ENCODE peak calls at places on chromosomes 16 and 17, in ten cellular contexts. E is EL; T is NCI-H774; U is activated T-cell treated with anti-CD3 and anti-CD28 coated beads, Interleukin-2, amount 50 U/mL, for 72 hours; Y is iris pigment epithelial cell; L is AG09319; K is gastrocnemius medialis; N is non-pigmented ciliary epithelial cell; J is HEK293T; B is stimulated activated CD4-positive, alpha-beta T cell treated with anti-CD3 and anti-CD28 coated beads, Interleukin-1b, Interleukin-23, amount 100 ng/mL, for 4 hours. H is an unnamed sample.

GRCh38 chr16:3216263-3216640 is 18.7 kb downstream of the ZNF200 start:
- DNase-seq in E (no peak), T (no peak), U (no peak), Y (no peak), L (no peak), K (no peak), N (no peak), J (no peak), B (no peak), H (no peak)

GRCh38 chr16:4372315-4372577 is 598 bp downstream of the VASN start:
- DNase-seq in E (no peak), T (no peak), U (no peak), Y (no peak), L (no peak), K (no peak), N (no peak), J (no peak), B (no peak), H (no peak)

GRCh38 chr17:40103082-40103741 is 2.8 kb upstream of the NR1D1 start:
- DNase-seq in E (no peak), T (no peak), U (no peak), Y (no peak), L (no peak), K (no peak), N (no peak), J (no peak), B (no peak), H (no peak)

GRCh38 chr17:73042809-73043685 is 49.4 kb downstream of the SLC39A11 start:
- DNase-seq in E (no peak), T (no peak), U (no peak), Y (peak), L (no peak), K (no peak), N (no peak), J (no peak), B (no peak), H (peak)

GRCh38 chr16:76768948-76769347 is 422.0 kb upstream of the MON1B start:
- DNase-seq in E (no peak), T (no peak), U (no peak), Y (no peak), L (no peak), K (no peak), N (no peak), J (no peak), B (no peak), H (no peak)

GRCh38 chr17:39527220-39527813 is 66.0 kb downstream of the CDK12 start:
- DNase-seq in E (no peak), T (no peak), U (no peak), Y (peak), L (no peak), K (no peak), N (no peak), J (peak), B (no peak), H (peak)

GRCh38 chr17:75487351-75488070 is 27.8 kb downstream of the CASKIN2 start:
- DNase-seq in E (no peak), T (no peak), U (peak), Y (peak), L (no peak), K (no peak), N (no peak), J (no peak), B (peak), H (peak)

GRCh38 chr16:85134076-85134793 is 22.0 kb upstream of the CIBAR2 start:
- DNase-seq in E (no peak), T (no peak), U (no peak), Y (no peak), L (no peak), K (no peak), N (no peak), J (no peak), B (no peak), H (no peak)

GRCh38 chr16:87317766-87318121 is 552 bp upstream of the C16orf95 start:
- DNase-seq in E (peak), T (no peak), U (peak), Y (peak), L (peak), K (no peak), N (no peak), J (peak), B (no peak), H (peak)

GRCh38 chr17:77445030-77445907 is 304.5 kb downstream of the SEC14L1 start:
- DNase-seq in E (no peak), T (no peak), U (peak), Y (no peak), L (peak), K (no peak), N (no peak), J (no peak), B (no peak), H (no peak)

GRCh38 chr16:31093132-31093703 is 1.4 kb downstream of the VKORC1 start:
- DNase-seq in E (peak), T (no peak), U (no peak), Y (peak), L (no peak), K (no peak), N (no peak), J (peak), B (no peak), H (peak)

H was measured in choroid plexus epithelial cell.